ENCODE peak calls at places on chromosomes 3 and 15, in eight cellular contexts. One of them, this sample, is unnamed.

GRCh38 chr3:16177962-16178627 is 3.6 kb downstream of the GALNT15 start:
- DNase-seq in uterus: peak; percentile 83
- DNase-seq in choroid plexus epithelial cell: peak; percentile 89
- DNase-seq in brain microvascular endothelial cell: peak; percentile 82
- DNase-seq in cardiac fibroblast: peak; percentile 86
- DNase-seq in naive thymus-derived CD4-positive, alpha-beta T cell: peak; percentile 37
- DNase-seq in OCI-LY7: peak; percentile 53
- DNase-seq in H7: peak; percentile 93
- DNase-seq in this sample: peak; percentile 69

GRCh38 chr3:161854232-161854771 is 357.7 kb downstream of the OTOL1 start:
- DNase-seq in H7: no peak
- DNase-seq in naive thymus-derived CD4-positive, alpha-beta T cell: no peak
- DNase-seq in OCI-LY7: peak; percentile 26
- DNase-seq in choroid plexus epithelial cell: peak; percentile 72
- DNase-seq in cardiac fibroblast: peak; percentile 85
- DNase-seq in brain microvascular endothelial cell: peak; percentile 89
- DNase-seq in uterus: no peak
- DNase-seq in this sample: peak; percentile 50

GRCh38 chr3:183381673-183382072 is 46.7 kb downstream of the MCF2L2 start:
- DNase-seq in brain microvascular endothelial cell: no peak
- DNase-seq in OCI-LY7: peak; percentile 10
- DNase-seq in H7: no peak
- DNase-seq in cardiac fibroblast: no peak
- DNase-seq in choroid plexus epithelial cell: no peak
- DNase-seq in uterus: no peak
- DNase-seq in naive thymus-derived CD4-positive, alpha-beta T cell: no peak
- DNase-seq in this sample: no peak

GRCh38 chr3:114155370-114155821 is 23.5 kb downstream of the DRD3 start:
- DNase-seq in cardiac fibroblast: peak; percentile 53
- DNase-seq in choroid plexus epithelial cell: peak; percentile 41
- DNase-seq in H7: no peak
- DNase-seq in naive thymus-derived CD4-positive, alpha-beta T cell: no peak
- DNase-seq in OCI-LY7: peak; percentile 47
- DNase-seq in brain microvascular endothelial cell: peak; percentile 34
- DNase-seq in uterus: no peak
- DNase-seq in this sample: peak; percentile 57

GRCh38 chr15:101059381-101060341 is 140.5 kb downstream of the LRRK1 start:
- DNase-seq in OCI-LY7: no peak
- DNase-seq in H7: peak; percentile 64
- DNase-seq in choroid plexus epithelial cell: no peak
- DNase-seq in naive thymus-derived CD4-positive, alpha-beta T cell: no peak
- DNase-seq in brain microvascular endothelial cell: no peak
- DNase-seq in uterus: no peak
- DNase-seq in cardiac fibroblast: no peak
- DNase-seq in this sample: no peak

GRCh38 chr3:111715911-111716523 is 120.9 kb upstream of the ZBED2 start:
- DNase-seq in OCI-LY7: peak; percentile 58
- DNase-seq in choroid plexus epithelial cell: peak; percentile 69
- DNase-seq in H7: no peak
- DNase-seq in naive thymus-derived CD4-positive, alpha-beta T cell: peak; percentile 5
- DNase-seq in brain microvascular endothelial cell: peak; percentile 79
- DNase-seq in cardiac fibroblast: peak; percentile 72
- DNase-seq in uterus: no peak
- DNase-seq in this sample: peak; percentile 44

GRCh38 chr3:43123895-43124294 is 18.0 kb upstream of the POMGNT2 start:
- DNase-seq in choroid plexus epithelial cell: no peak
- DNase-seq in naive thymus-derived CD4-positive, alpha-beta T cell: no peak
- DNase-seq in uterus: no peak
- DNase-seq in H7: no peak
- DNase-seq in cardiac fibroblast: no peak
- DNase-seq in OCI-LY7: no peak
- DNase-seq in brain microvascular endothelial cell: no peak
- DNase-seq in this sample: no peak

GRCh38 chr3:178353292-178353814 is 182.9 kb upstream of the KCNMB2 start:
- DNase-seq in choroid plexus epithelial cell: peak; percentile 38
- DNase-seq in OCI-LY7: no peak
- DNase-seq in brain microvascular endothelial cell: no peak
- DNase-seq in naive thymus-derived CD4-positive, alpha-beta T cell: no peak
- DNase-seq in uterus: no peak
- DNase-seq in cardiac fibroblast: peak; percentile 16
- DNase-seq in H7: no peak
- DNase-seq in this sample: no peak

GRCh38 chr15:29226431-29227216 is 43.0 kb downstream of the NSMCE3 start:
- DNase-seq in choroid plexus epithelial cell: no peak
- DNase-seq in naive thymus-derived CD4-positive, alpha-beta T cell: no peak
- DNase-seq in uterus: no peak
- DNase-seq in H7: no peak
- DNase-seq in brain microvascular endothelial cell: no peak
- DNase-seq in OCI-LY7: no peak
- DNase-seq in cardiac fibroblast: no peak
- DNase-seq in this sample: no peak

GRCh38 chr15:41323611-41324010 is 8.8 kb downstream of the OIP5 start:
- DNase-seq in cardiac fibroblast: no peak
- DNase-seq in uterus: no peak
- DNase-seq in choroid plexus epithelial cell: no peak
- DNase-seq in OCI-LY7: no peak
- DNase-seq in H7: no peak
- DNase-seq in brain microvascular endothelial cell: no peak
- DNase-seq in naive thymus-derived CD4-positive, alpha-beta T cell: no peak
- DNase-seq in this sample: no peak

GRCh38 chr3:71543371-71544016 is 40.0 kb downstream of the FOXP1 start:
- DNase-seq in uterus: peak; percentile 17
- DNase-seq in cardiac fibroblast: no peak
- DNase-seq in H7: no peak
- DNase-seq in brain microvascular endothelial cell: no peak
- DNase-seq in OCI-LY7: peak; percentile 68
- DNase-seq in naive thymus-derived CD4-positive, alpha-beta T cell: no peak
- DNase-seq in choroid plexus epithelial cell: no peak
- DNase-seq in this sample: peak; percentile 76

GRCh38 chr15:69861331-69862171 is 236.2 kb downstream of the TLE3 start:
- DNase-seq in brain microvascular endothelial cell: peak; percentile 51
- DNase-seq in OCI-LY7: peak; percentile 83
- DNase-seq in naive thymus-derived CD4-positive, alpha-beta T cell: no peak
- DNase-seq in choroid plexus epithelial cell: peak; percentile 45
- DNase-seq in H7: no peak
- DNase-seq in cardiac fibroblast: peak; percentile 12
- DNase-seq in uterus: no peak
- DNase-seq in this sample: no peak

GRCh38 chr3:69203631-69204314 is 81.4 kb upstream of the LMOD3 start:
- DNase-seq in naive thymus-derived CD4-positive, alpha-beta T cell: no peak
- DNase-seq in brain microvascular endothelial cell: no peak
- DNase-seq in choroid plexus epithelial cell: no peak
- DNase-seq in cardiac fibroblast: no peak
- DNase-seq in H7: peak; percentile 22
- DNase-seq in OCI-LY7: no peak
- DNase-seq in uterus: no peak
- DNase-seq in this sample: no peak

GRCh38 chr15:41952003-41952563 is 20.3 kb downstream of the EHD4 start:
- DNase-seq in uterus: no peak
- DNase-seq in brain microvascular endothelial cell: no peak
- DNase-seq in OCI-LY7: no peak
- DNase-seq in choroid plexus epithelial cell: no peak
- DNase-seq in H7: no peak
- DNase-seq in cardiac fibroblast: no peak
- DNase-seq in naive thymus-derived CD4-positive, alpha-beta T cell: no peak
- DNase-seq in this sample: no peak

GRCh38 chr15:71708741-71709140 is 101.6 kb upstream of the NR2E3 start:
- DNase-seq in brain microvascular endothelial cell: peak; percentile 59
- DNase-seq in H7: no peak
- DNase-seq in uterus: peak; percentile 62
- DNase-seq in OCI-LY7: no peak
- DNase-seq in cardiac fibroblast: no peak
- DNase-seq in naive thymus-derived CD4-positive, alpha-beta T cell: no peak
- DNase-seq in choroid plexus epithelial cell: peak; percentile 75
- DNase-seq in this sample: no peak

GRCh38 chr15:66931768-66932633 is 133.4 kb upstream of the SMAD3 start:
- DNase-seq in OCI-LY7: no peak
- DNase-seq in uterus: no peak
- DNase-seq in choroid plexus epithelial cell: peak; percentile 77
- DNase-seq in brain microvascular endothelial cell: peak; percentile 69
- DNase-seq in H7: no peak
- DNase-seq in cardiac fibroblast: peak; percentile 81
- DNase-seq in naive thymus-derived CD4-positive, alpha-beta T cell: no peak
- DNase-seq in this sample: no peak

GRCh38 chr3:46214751-46215352 is 6.7 kb upstream of the CCR1 start:
- DNase-seq in naive thymus-derived CD4-positive, alpha-beta T cell: no peak
- DNase-seq in OCI-LY7: peak; percentile 16
- DNase-seq in cardiac fibroblast: no peak
- DNase-seq in choroid plexus epithelial cell: peak; percentile 19
- DNase-seq in brain microvascular endothelial cell: no peak
- DNase-seq in uterus: no peak
- DNase-seq in H7: peak; percentile 47
- DNase-seq in this sample: peak; percentile 84

GRCh38 chr15:44064706-44065105 is 130.4 kb downstream of the FRMD5 start:
- DNase-seq in cardiac fibroblast: no peak
- DNase-seq in brain microvascular endothelial cell: no peak
- DNase-seq in uterus: no peak
- DNase-seq in naive thymus-derived CD4-positive, alpha-beta T cell: no peak
- DNase-seq in H7: no peak
- DNase-seq in choroid plexus epithelial cell: no peak
- DNase-seq in OCI-LY7: no peak
- DNase-seq in this sample: no peak

GRCh38 chr3:64343692-64344440 is 118.6 kb upstream of the PRICKLE2 start:
- DNase-seq in H7: no peak
- DNase-seq in cardiac fibroblast: peak; percentile 76
- DNase-seq in brain microvascular endothelial cell: peak; percentile 68
- DNase-seq in OCI-LY7: no peak
- DNase-seq in uterus: no peak
- DNase-seq in naive thymus-derived CD4-positive, alpha-beta T cell: no peak
- DNase-seq in choroid plexus epithelial cell: peak; percentile 72
- DNase-seq in this sample: no peak

GRCh38 chr15:91184441-91184840 is 84.4 kb downstream of the SV2B start:
- DNase-seq in choroid plexus epithelial cell: no peak
- DNase-seq in OCI-LY7: no peak
- DNase-seq in brain microvascular endothelial cell: no peak
- DNase-seq in uterus: no peak
- DNase-seq in cardiac fibroblast: no peak
- DNase-seq in naive thymus-derived CD4-positive, alpha-beta T cell: no peak
- DNase-seq in H7: no peak
- DNase-seq in this sample: no peak

GRCh38 chr15:87850916-87851315 is 405.6 kb downstream of the NTRK3 start:
- DNase-seq in choroid plexus epithelial cell: peak; percentile 11
- DNase-seq in brain microvascular endothelial cell: no peak
- DNase-seq in uterus: no peak
- DNase-seq in OCI-LY7: no peak
- DNase-seq in naive thymus-derived CD4-positive, alpha-beta T cell: no peak
- DNase-seq in cardiac fibroblast: no peak
- DNase-seq in H7: no peak
- DNase-seq in this sample: no peak

GRCh38 chr3:8550619-8551018 is 49.0 kb downstream of the LMCD1 start:
- DNase-seq in cardiac fibroblast: no peak
- DNase-seq in uterus: peak; percentile 66
- DNase-seq in choroid plexus epithelial cell: no peak
- DNase-seq in OCI-LY7: no peak
- DNase-seq in H7: no peak
- DNase-seq in brain microvascular endothelial cell: no peak
- DNase-seq in naive thymus-derived CD4-positive, alpha-beta T cell: no peak
- DNase-seq in this sample: no peak

GRCh38 chr3:10188798-10189556 is 24.3 kb downstream of the IRAK2 start:
- DNase-seq in choroid plexus epithelial cell: no peak
- DNase-seq in brain microvascular endothelial cell: no peak
- DNase-seq in naive thymus-derived CD4-positive, alpha-beta T cell: no peak
- DNase-seq in OCI-LY7: no peak
- DNase-seq in H7: no peak
- DNase-seq in uterus: no peak
- DNase-seq in cardiac fibroblast: no peak
- DNase-seq in this sample: no peak
- H3K4me3 ChIP-seq in choroid plexus epithelial cell: no peak overlapping the region
- H3K4me3 ChIP-seq in brain microvascular endothelial cell: no peak overlapping the region
- H3K4me3 ChIP-seq in naive thymus-derived CD4-positive, alpha-beta T cell: peak overlapping the region; percentile 24
- H3K4me3 ChIP-seq in OCI-LY7: peak overlapping the region; percentile 2
- H3K4me3 ChIP-seq in H7: no peak overlapping the region
- H3K4me3 ChIP-seq in uterus: no peak overlapping the region
- H3K4me3 ChIP-seq in cardiac fibroblast: no peak overlapping the region
- H3K4me3 ChIP-seq in this sample: no peak overlapping the region

DNA sequence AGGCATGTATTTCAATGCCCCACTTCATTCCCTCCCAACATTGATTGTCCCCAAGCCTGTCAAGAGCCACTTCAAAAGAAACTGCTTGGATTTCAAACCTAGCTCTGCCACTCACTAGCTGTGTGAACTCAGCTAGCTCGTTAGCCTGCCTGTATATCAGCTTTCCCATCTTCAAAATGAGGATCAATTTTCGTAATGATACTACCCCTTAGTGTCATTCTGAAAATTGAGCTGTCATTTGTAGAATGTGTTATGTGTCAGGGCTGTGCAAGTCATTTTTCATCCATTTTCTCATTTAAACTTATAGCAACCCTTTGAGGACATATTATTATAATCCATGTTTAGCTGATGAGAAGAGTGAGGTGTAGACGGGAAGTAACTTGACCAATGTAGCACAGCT is 88.6 kb downstream of the TRIM42 start:
- DNase-seq in cardiac fibroblast: no peak
- DNase-seq in choroid plexus epithelial cell: no peak
- DNase-seq in H7: no peak
- DNase-seq in OCI-LY7: no peak
- DNase-seq in naive thymus-derived CD4-positive, alpha-beta T cell: no peak
- DNase-seq in uterus: no peak
- DNase-seq in brain microvascular endothelial cell: no peak
- DNase-seq in this sample: no peak
- H3K4me3 ChIP-seq in cardiac fibroblast: no peak overlapping the region
- H3K4me3 ChIP-seq in choroid plexus epithelial cell: no peak overlapping the region
- H3K4me3 ChIP-seq in H7: no peak overlapping the region
- H3K4me3 ChIP-seq in OCI-LY7: no peak overlapping the region
- H3K4me3 ChIP-seq in naive thymus-derived CD4-positive, alpha-beta T cell: no peak overlapping the region
- H3K4me3 ChIP-seq in uterus: no peak overlapping the region
- H3K4me3 ChIP-seq in brain microvascular endothelial cell: no peak overlapping the region
- H3K4me3 ChIP-seq in this sample: no peak overlapping the region

GRCh38 chr3:136311256-136311655 is 61.1 kb downstream of the PCCB start:
- DNase-seq in choroid plexus epithelial cell: no peak
- DNase-seq in H7: no peak
- DNase-seq in cardiac fibroblast: no peak
- DNase-seq in naive thymus-derived CD4-positive, alpha-beta T cell: no peak
- DNase-seq in uterus: no peak
- DNase-seq in OCI-LY7: no peak
- DNase-seq in brain microvascular endothelial cell: no peak
- DNase-seq in this sample: no peak
- H3K4me3 ChIP-seq in choroid plexus epithelial cell: no peak overlapping the region
- H3K4me3 ChIP-seq in H7: no peak overlapping the region
- H3K4me3 ChIP-seq in cardiac fibroblast: no peak overlapping the region
- H3K4me3 ChIP-seq in naive thymus-derived CD4-positive, alpha-beta T cell: no peak overlapping the region
- H3K4me3 ChIP-seq in uterus: no peak overlapping the region
- H3K4me3 ChIP-seq in OCI-LY7: no peak overlapping the region
- H3K4me3 ChIP-seq in brain microvascular endothelial cell: no peak overlapping the region
- H3K4me3 ChIP-seq in this sample: no peak overlapping the region

GRCh38 chr15:64622410-64623260 is 152.8 kb downstream of the RBPMS2 start:
- DNase-seq in choroid plexus epithelial cell: no peak
- DNase-seq in cardiac fibroblast: no peak
- DNase-seq in naive thymus-derived CD4-positive, alpha-beta T cell: peak; percentile 80
- DNase-seq in brain microvascular endothelial cell: no peak
- DNase-seq in H7: no peak
- DNase-seq in uterus: no peak
- DNase-seq in OCI-LY7: no peak
- DNase-seq in this sample: no peak
- H3K4me3 ChIP-seq in choroid plexus epithelial cell: no peak overlapping the region
- H3K4me3 ChIP-seq in cardiac fibroblast: no peak overlapping the region
- H3K4me3 ChIP-seq in naive thymus-derived CD4-positive, alpha-beta T cell: peak overlapping the region; percentile 46
- H3K4me3 ChIP-seq in brain microvascular endothelial cell: no peak overlapping the region
- H3K4me3 ChIP-seq in H7: no peak overlapping the region
- H3K4me3 ChIP-seq in uterus: no peak overlapping the region
- H3K4me3 ChIP-seq in OCI-LY7: no peak overlapping the region
- H3K4me3 ChIP-seq in this sample: no peak overlapping the region